ENCODE peak calls at places on chromosome 15, in five cellular contexts. C is fibroblast of lung, S is PC-3, T is mammary epithelial cell, D is MM.1S. V is an unnamed sample.

GRCh38 chr15:77187751-77188464 is 117.0 kb upstream of the TSPAN3 start:
- DNase-seq in C (peak; percentile 64), S (peak; percentile 30), T (peak; percentile 11), D (peak; percentile 73), V (peak; percentile 62)

GRCh38 chr15:68252925-68253534 is 23.5 kb upstream of the CLN6 start:
- DNase-seq in C (peak; percentile 88), S (peak; percentile 87), T (peak; percentile 76), D (peak; percentile 88), V (peak; percentile 85)

GRCh38 chr15:95025924-95026728 is 794.8 kb downstream of the MCTP2 start:
- DNase-seq in C (peak; percentile 79), S (peak; percentile 69), T (peak; percentile 50), D (peak; percentile 67), V (peak; percentile 19)

GRCh38 chr15:67761343-67761742 is 64.0 kb upstream of the SKOR1 start:
- DNase-seq in C (no peak), S (no peak), T (no peak), D (no peak), V (peak; percentile 52)

GRCh38 chr15:93865610-93866009 is 365.8 kb upstream of the MCTP2 start:
- DNase-seq in C (no peak), S (no peak), T (no peak), D (no peak), V (no peak)

GRCh38 chr15:57751177-57751800 is 44.8 kb downstream of the POLR2M start:
- DNase-seq in C (peak; percentile 62), S (peak; percentile 41), T (peak; percentile 34), D (peak; percentile 27), V (peak; percentile 4)

GRCh38 chr15:90362936-90363212 is 10.8 kb downstream of the ZNF774 start:
- DNase-seq in C (peak; percentile 90), S (peak; percentile 61), T (peak; percentile 66), D (no peak), V (no peak)

GRCh38 chr15:81117136-81117535 is 16.9 kb upstream of the CFAP161 start:
- DNase-seq in C (peak; percentile 59), S (no peak), T (peak; percentile 42), D (no peak), V (no peak)

GRCh38 chr15:36748743-36749142 is 169.3 kb downstream of the CDIN1 start:
- DNase-seq in C (no peak), S (no peak), T (no peak), D (no peak), V (no peak)

GRCh38 chr15:101500865-101501551 is 11.5 kb upstream of the PCSK6 start:
- DNase-seq in C (no peak), S (no peak), T (no peak), D (no peak), V (no peak)

GRCh38 chr15:58179206-58179605 is 41.0 kb downstream of the AQP9 start:
- DNase-seq in C (no peak), S (peak; percentile 54), T (peak; percentile 73), D (no peak), V (no peak)

GRCh38 chr15:70436428-70436827 is 326.9 kb downstream of the UACA start:
- DNase-seq in C (no peak), S (no peak), T (no peak), D (no peak), V (no peak)

GRCh38 chr15:48084759-48085420 is 35.9 kb upstream of the SLC24A5 start:
- DNase-seq in C (peak; percentile 68), S (peak; percentile 37), T (peak; percentile 6), D (peak; percentile 31), V (peak; percentile 23)

GRCh38 chr15:69156726-69157381 is 3.6 kb upstream of the GLCE start:
- DNase-seq in C (no peak), S (no peak), T (no peak), D (no peak), V (no peak)

GRCh38 chr15:76313731-76314130 is 2.5 kb upstream of the ETFA start:
- DNase-seq in C (no peak), S (peak; percentile 60), T (no peak), D (no peak), V (no peak)

GRCh38 chr15:35674873-35675781 is 129.2 kb upstream of the DPH6 start:
- DNase-seq in C (peak; percentile 72), S (no peak), T (no peak), D (no peak), V (no peak)

GRCh38 chr15:65099336-65099735 is 15.7 kb downstream of the UBAP1L start:
- DNase-seq in C (no peak), S (no peak), T (no peak), D (no peak), V (no peak)

GRCh38 chr15:52787549-52788098 is 2.5 kb downstream of the ONECUT1 start:
- DNase-seq in C (no peak), S (no peak), T (no peak), D (no peak), V (no peak)

GRCh38 chr15:101538177-101538576 is 48.7 kb upstream of the PCSK6 start:
- DNase-seq in C (no peak), S (no peak), T (no peak), D (no peak), V (no peak)

GRCh38 chr15:62782896-62783295 is 259.7 kb upstream of the TPM1 start:
- DNase-seq in C (no peak), S (no peak), T (no peak), D (no peak), V (no peak)

GRCh38 chr15:96354731-96355560 is 24.4 kb downstream of the NR2F2 start:
- DNase-seq in C (peak; percentile 93), S (peak; percentile 69), T (peak; percentile 79), D (peak; percentile 7), V (no peak)

GRCh38 chr15:33309602-33310276 is 1.0 kb upstream of the RYR3 start:
- DNase-seq in C (no peak), S (peak; percentile 11), T (peak; percentile 17), D (peak; percentile 11), V (peak; percentile 27)

GRCh38 chr15:89630974-89631901 is 24.0 kb downstream of the KIF7 start:
- DNase-seq in C (no peak), S (no peak), T (no peak), D (no peak), V (no peak)

GRCh38 chr15:100109486-100110035 is 232.2 kb downstream of the ADAMTS17 start:
- DNase-seq in C (no peak), S (no peak), T (no peak), D (no peak), V (no peak)

GRCh38 chr15:56832125-56832524 is 86.3 kb upstream of the TCF12 start:
- DNase-seq in C (peak; percentile 59), S (peak; percentile 78), T (no peak), D (no peak), V (no peak)

GRCh38 chr15:39506146-39506545 is 74.7 kb upstream of the THBS1 start:
- DNase-seq in C (no peak), S (no peak), T (peak; percentile 66), D (no peak), V (no peak)

GRCh38 chr15:100880139-100880896 is 687 bp downstream of the ALDH1A3 start:
- DNase-seq in C (no peak), S (no peak), T (no peak), D (no peak), V (no peak)

GRCh38 chr15:90075420-90076289 is 26.6 kb downstream of the IDH2 start:
- DNase-seq in C (no peak), S (peak; percentile 52), T (peak; percentile 86), D (peak; percentile 98), V (no peak)

GRCh38 chr15:101272584-101272983 is 4.7 kb downstream of the SELENOS start:
- DNase-seq in C (no peak), S (no peak), T (no peak), D (no peak), V (no peak)

GRCh38 chr15:93152264-93152884 is 63.4 kb upstream of the RGMA start:
- DNase-seq in C (no peak), S (no peak), T (no peak), D (no peak), V (no peak)

GRCh38 chr15:45522931-45523331 is 376 bp upstream of the SLC30A4 start:
- DNase-seq in C (peak; percentile 44), S (peak; percentile 9), T (peak; percentile 35), D (peak; percentile 9), V (no peak)

GRCh38 chr15:100766225-100767001 is 113.2 kb upstream of the ALDH1A3 start:
- DNase-seq in C (no peak), S (no peak), T (no peak), D (no peak), V (no peak)

GRCh38 chr15:22891426-22892210 is 53.2 kb downstream of the NIPA2 start:
- DNase-seq in C (no peak), S (no peak), T (no peak), D (no peak), V (no peak)

GRCh38 chr15:68784206-68784605 is 36.5 kb downstream of the ANP32A start:
- DNase-seq in C (no peak), S (no peak), T (no peak), D (no peak), V (no peak)

GRCh38 chr15:29454506-29454905 is 184.9 kb upstream of the NSMCE3 start:
- DNase-seq in C (no peak), S (no peak), T (no peak), D (no peak), V (no peak)

GRCh38 chr15:57591237-57591821 is 375 bp upstream of the MYZAP start:
- DNase-seq in C (no peak), S (peak; percentile 72), T (no peak), D (no peak), V (no peak)

GRCh38 chr15:93985925-93986324 is 245.4 kb upstream of the MCTP2 start:
- DNase-seq in C (no peak), S (no peak), T (no peak), D (no peak), V (no peak)

GRCh38 chr15:68642491-68642845 is 63.7 kb downstream of the CORO2B start:
- DNase-seq in C (peak; percentile 31), S (no peak), T (no peak), D (no peak), V (no peak)

GRCh38 chr15:25331404-25331803 is 107.4 kb downstream of the UBE3A start:
- DNase-seq in C (no peak), S (no peak), T (no peak), D (no peak), V (no peak)
- H2AFZ ChIP-seq in C (no peak overlapping the region), S (no peak overlapping the region), T (no peak overlapping the region), D (no peak overlapping the region), V (no peak overlapping the region)

GRCh38 chr15:85592148-85592547 is 202.6 kb downstream of the KLHL25 start:
- DNase-seq in C (peak; percentile 82), S (peak; percentile 96), T (peak; percentile 88), D (no peak), V (no peak)

GRCh38 chr15:85588657-85589056 is 206.1 kb downstream of the KLHL25 start:
- DNase-seq in C (peak; percentile 63), S (no peak), T (peak; percentile 73), D (no peak), V (no peak)

GRCh38 chr15:85589873-85590272 is 204.9 kb downstream of the KLHL25 start:
- DNase-seq in C (peak; percentile 70), S (peak; percentile 80), T (peak; percentile 46), D (no peak), V (no peak)

GRCh38 chr15:85593809-85594441 is 200.8 kb downstream of the KLHL25 start:
- DNase-seq in C (no peak), S (no peak), T (no peak), D (no peak), V (no peak)

GRCh38 chr15:85591622-85592021 is 203.1 kb downstream of the KLHL25 start:
- DNase-seq in C (no peak), S (no peak), T (no peak), D (no peak), V (no peak)
- H3K4me1 ChIP-seq in C (peaks cover 4% of the 10 kb centered on the region), S (peaks cover 74% of the 10 kb centered on the region), T (peaks cover 51% of the 10 kb centered on the region), D (no peaks in the 10 kb centered on the region), V (no peaks in the 10 kb centered on the region)

GRCh38 chr15:40843183-40843884 is 514 bp upstream of the SPINT1 start:
- DNase-seq in C (no peak), S (no peak), T (peak; percentile 6), D (no peak), V (no peak)
- H2AFZ ChIP-seq in C (no peak overlapping the region), S (peak overlapping the region; percentile 81), T (peak overlapping the region; percentile 69), D (peak overlapping the region; percentile 94), V (no peak overlapping the region)

GRCh38 chr15:60116456-60117089 is 112.5 kb downstream of the FOXB1 start:
- DNase-seq in C (no peak), S (no peak), T (no peak), D (no peak), V (no peak)
- H3K4me1 ChIP-seq in C (no peaks in the 10 kb centered on the region), S (peaks cover 16% of the 10 kb centered on the region), T (no peaks in the 10 kb centered on the region), D (peaks cover 16% of the 10 kb centered on the region), V (no peaks in the 10 kb centered on the region)

V was measured in OCI-LY7.